ENCODE peak calls at places on chromosomes 2 and 18, in six cellular contexts. One of them, this sample, is unnamed.

GRCh38 chr2:64646007-64646880 is 7.5 kb downstream of the SERTAD2 start:
- DNase-seq in H1: no peak
- DNase-seq in HepG2: peak
- DNase-seq in GM12878: peak
- DNase-seq in K562: no peak
- DNase-seq in GM12891: no peak
- DNase-seq in this sample: no peak

GRCh38 chr18:13191779-13192178 is 26.8 kb upstream of the LDLRAD4 start:
- DNase-seq in H1: no peak
- DNase-seq in GM12891: no peak
- DNase-seq in HepG2: peak
- DNase-seq in GM12878: no peak
- DNase-seq in K562: no peak
- DNase-seq in this sample: no peak

GRCh38 chr2:39704540-39704939 is 38.8 kb downstream of the TMEM178A start:
- DNase-seq in HepG2: peak
- DNase-seq in K562: no peak
- DNase-seq in GM12891: no peak
- DNase-seq in GM12878: no peak
- DNase-seq in H1: no peak
- DNase-seq in this sample: no peak

GRCh38 chr2:20373241-20373640 is 22.6 kb upstream of the PUM2 start:
- DNase-seq in HepG2: no peak
- DNase-seq in GM12891: no peak
- DNase-seq in GM12878: no peak
- DNase-seq in H1: no peak
- DNase-seq in K562: no peak
- DNase-seq in this sample: no peak

GRCh38 chr18:74840492-74841167 is 243.0 kb downstream of the ZNF407 start:
- DNase-seq in HepG2: peak
- DNase-seq in H1: no peak
- DNase-seq in GM12891: no peak
- DNase-seq in K562: no peak
- DNase-seq in GM12878: no peak
- DNase-seq in this sample: no peak

GRCh38 chr2:234768608-234769196 is 183.1 kb upstream of the SH3BP4 start:
- DNase-seq in H1: no peak
- DNase-seq in GM12891: no peak
- DNase-seq in GM12878: no peak
- DNase-seq in K562: no peak
- DNase-seq in HepG2: no peak
- DNase-seq in this sample: no peak

GRCh38 chr18:49664086-49664890 is 102.4 kb downstream of the LIPG start:
- DNase-seq in GM12878: no peak
- DNase-seq in K562: peak
- DNase-seq in HepG2: no peak
- DNase-seq in GM12891: no peak
- DNase-seq in H1: no peak
- DNase-seq in this sample: no peak

GRCh38 chr2:170310876-170311502 is 133.0 kb downstream of the MYO3B start:
- DNase-seq in GM12891: no peak
- DNase-seq in GM12878: peak
- DNase-seq in H1: no peak
- DNase-seq in K562: no peak
- DNase-seq in HepG2: no peak
- DNase-seq in this sample: no peak

GRCh38 chr2:174779361-174779928 is 15.2 kb upstream of the CHRNA1 start:
- DNase-seq in K562: no peak
- DNase-seq in GM12878: no peak
- DNase-seq in HepG2: no peak
- DNase-seq in H1: no peak
- DNase-seq in GM12891: no peak
- DNase-seq in this sample: no peak

GRCh38 chr18:13405305-13406038 is 186.9 kb downstream of the LDLRAD4 start:
- DNase-seq in GM12891: no peak
- DNase-seq in GM12878: no peak
- DNase-seq in K562: no peak
- DNase-seq in H1: no peak
- DNase-seq in HepG2: no peak
- DNase-seq in this sample: no peak

GRCh38 chr18:54926593-54927297 is 32.5 kb downstream of the CCDC68 start:
- DNase-seq in K562: no peak
- DNase-seq in GM12878: no peak
- DNase-seq in HepG2: no peak
- DNase-seq in H1: no peak
- DNase-seq in GM12891: no peak
- DNase-seq in this sample: no peak

GRCh38 chr18:36535202-36535935 is 237.9 kb downstream of the FHOD3 start:
- DNase-seq in H1: no peak
- DNase-seq in HepG2: no peak
- DNase-seq in GM12891: no peak
- DNase-seq in GM12878: no peak
- DNase-seq in K562: no peak
- DNase-seq in this sample: no peak

GRCh38 chr2:127104166-127104660 is 2.7 kb downstream of the BIN1 start:
- DNase-seq in GM12878: no peak
- DNase-seq in H1: no peak
- DNase-seq in K562: no peak
- DNase-seq in GM12891: no peak
- DNase-seq in HepG2: no peak
- DNase-seq in this sample: no peak

GRCh38 chr2:80086831-80087230 is 217.7 kb downstream of the LRRTM1 start:
- DNase-seq in GM12891: no peak
- DNase-seq in H1: no peak
- DNase-seq in GM12878: no peak
- DNase-seq in K562: peak
- DNase-seq in HepG2: no peak
- DNase-seq in this sample: no peak

GRCh38 chr18:57998461-57998860 is 45.6 kb upstream of the NEDD4L start:
- DNase-seq in GM12891: no peak
- DNase-seq in HepG2: peak
- DNase-seq in H1: no peak
- DNase-seq in GM12878: no peak
- DNase-seq in K562: no peak
- DNase-seq in this sample: no peak

GRCh38 chr18:44625367-44625766 is 55.3 kb upstream of the SETBP1 start:
- DNase-seq in K562: no peak
- DNase-seq in H1: no peak
- DNase-seq in HepG2: no peak
- DNase-seq in GM12891: no peak
- DNase-seq in GM12878: no peak
- DNase-seq in this sample: no peak

GRCh38 chr2:163604941-163605555 is 130.8 kb downstream of the FIGN start:
- DNase-seq in K562: no peak
- DNase-seq in GM12878: no peak
- DNase-seq in H1: no peak
- DNase-seq in HepG2: no peak
- DNase-seq in GM12891: no peak
- DNase-seq in this sample: no peak

GRCh38 chr2:10654069-10654468 is 35.7 kb downstream of the NOL10 start:
- DNase-seq in GM12878: no peak
- DNase-seq in HepG2: no peak
- DNase-seq in K562: no peak
- DNase-seq in H1: no peak
- DNase-seq in GM12891: no peak
- DNase-seq in this sample: no peak

GRCh38 chr18:446941-447560 is 53.5 kb downstream of the COLEC12 start:
- DNase-seq in K562: no peak
- DNase-seq in HepG2: no peak
- DNase-seq in GM12891: no peak
- DNase-seq in GM12878: no peak
- DNase-seq in H1: no peak
- DNase-seq in this sample: no peak

GRCh38 chr2:102049756-102050443 is 58.1 kb downstream of the IL1R2 start:
- DNase-seq in GM12878: no peak
- DNase-seq in HepG2: no peak
- DNase-seq in GM12891: no peak
- DNase-seq in K562: no peak
- DNase-seq in H1: no peak
- DNase-seq in this sample: no peak

GRCh38 chr2:156110890-156111289 is 221.6 kb downstream of the NR4A2 start:
- DNase-seq in GM12891: peak
- DNase-seq in K562: peak
- DNase-seq in GM12878: no peak
- DNase-seq in HepG2: peak
- DNase-seq in H1: no peak
- DNase-seq in this sample: no peak

GRCh38 chr2:149020432-149020851 is 18.1 kb upstream of the LYPD6B start:
- DNase-seq in HepG2: peak
- DNase-seq in GM12891: no peak
- DNase-seq in GM12878: peak
- DNase-seq in K562: no peak
- DNase-seq in H1: no peak
- DNase-seq in this sample: no peak

GRCh38 chr2:30306522-30306921 is 75.2 kb downstream of the LBH start:
- DNase-seq in K562: no peak
- DNase-seq in H1: no peak
- DNase-seq in GM12891: no peak
- DNase-seq in GM12878: no peak
- DNase-seq in HepG2: no peak
- DNase-seq in this sample: no peak

GRCh38 chr2:176997074-176997791 is 215.4 kb upstream of the HNRNPA3 start:
- DNase-seq in GM12878: peak
- DNase-seq in K562: no peak
- DNase-seq in HepG2: peak
- DNase-seq in GM12891: no peak
- DNase-seq in H1: no peak
- DNase-seq in this sample: no peak

GRCh38 chr2:178522950-178523595 is 42.8 kb downstream of the PLEKHA3 start:
- DNase-seq in K562: peak
- DNase-seq in GM12891: peak
- DNase-seq in GM12878: peak
- DNase-seq in H1: peak
- DNase-seq in HepG2: peak
- DNase-seq in this sample: peak

GRCh38 chr2:10278763-10279471 is 23.8 kb upstream of the HPCAL1 start:
- DNase-seq in HepG2: no peak
- DNase-seq in H1: no peak
- DNase-seq in K562: peak
- DNase-seq in GM12878: no peak
- DNase-seq in GM12891: no peak
- DNase-seq in this sample: no peak

GRCh38 chr18:5747678-5748077 is 147.6 kb downstream of the TMEM200C start:
- DNase-seq in K562: no peak
- DNase-seq in H1: no peak
- DNase-seq in GM12891: no peak
- DNase-seq in HepG2: peak
- DNase-seq in GM12878: no peak
- DNase-seq in this sample: no peak

GRCh38 chr2:21267232-21267835 is 143.6 kb downstream of the TDRD15 start:
- DNase-seq in GM12891: no peak
- DNase-seq in K562: no peak
- DNase-seq in HepG2: no peak
- DNase-seq in H1: no peak
- DNase-seq in GM12878: no peak
- DNase-seq in this sample: no peak

GRCh38 chr2:239261796-239262475 is 138.9 kb downstream of the HDAC4 start:
- DNase-seq in GM12878: no peak
- DNase-seq in GM12891: no peak
- DNase-seq in K562: no peak
- DNase-seq in H1: no peak
- DNase-seq in HepG2: no peak
- DNase-seq in this sample: no peak

DNA sequence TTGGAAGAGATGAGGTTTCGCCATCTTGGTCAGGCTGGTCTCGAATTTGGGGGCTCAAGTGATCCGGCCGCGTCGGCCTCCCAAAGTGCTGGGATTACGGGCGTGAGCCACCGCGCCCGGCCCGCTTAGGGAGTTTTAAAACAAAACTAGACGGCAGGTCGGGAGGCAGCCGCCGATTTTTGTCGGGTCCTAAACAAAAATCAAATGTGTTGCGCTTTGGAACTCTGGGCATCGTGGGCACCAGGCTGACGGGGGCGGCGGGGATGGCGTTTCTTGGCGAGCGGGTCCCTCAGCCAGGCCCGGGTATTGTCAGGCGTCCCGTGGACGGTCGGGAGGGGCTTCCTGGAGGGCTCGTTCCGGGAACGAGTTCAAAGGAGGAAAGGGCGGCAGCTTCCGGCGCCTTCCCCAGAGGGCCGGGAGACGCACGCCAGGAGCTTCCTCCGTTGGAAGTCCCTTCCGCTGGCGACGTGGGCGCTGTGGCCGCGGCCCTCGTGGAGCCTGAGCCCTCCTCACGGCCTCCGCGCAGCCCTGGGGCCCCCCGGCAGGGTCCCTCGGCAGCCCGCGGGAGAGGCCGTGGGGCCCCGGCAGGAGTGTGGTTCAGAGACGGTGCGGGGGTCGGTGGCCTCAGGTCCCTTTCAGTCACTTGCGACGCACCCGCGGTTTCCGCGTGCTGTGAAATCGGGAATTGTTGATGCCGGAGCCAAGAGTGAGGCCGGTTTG is 59.2 kb downstream of the EMILIN2 start:
- DNase-seq in GM12878: no peak
- DNase-seq in H1: no peak
- DNase-seq in K562: no peak
- DNase-seq in GM12891: peak
- DNase-seq in HepG2: peak
- DNase-seq in this sample: peak
- TF ChIP-seq POLR2A in GM12878: peak
- TF ChIP-seq POLR2A in H1: no peak
- TF ChIP-seq POLR2A in K562: no peak
- TF ChIP-seq POLR2A in GM12891: peak
- TF ChIP-seq POLR2A in HepG2: peak
- TF ChIP-seq POLR2A in this sample: peak

GRCh38 chr2:241892299-241893137 is 23.0 kb downstream of the RTP5 start:
- DNase-seq in H1: no peak
- DNase-seq in K562: peak
- DNase-seq in HepG2: no peak
- DNase-seq in GM12891: no peak
- DNase-seq in GM12878: no peak
- DNase-seq in this sample: no peak
- TF ChIP-seq TAF1 in H1: no peak
- TF ChIP-seq TAF1 in K562: no peak
- TF ChIP-seq TAF1 in HepG2: no peak
- TF ChIP-seq TAF1 in GM12891: no peak
- TF ChIP-seq TAF1 in GM12878: no peak
- TF ChIP-seq TAF1 in this sample: no peak

DNA sequence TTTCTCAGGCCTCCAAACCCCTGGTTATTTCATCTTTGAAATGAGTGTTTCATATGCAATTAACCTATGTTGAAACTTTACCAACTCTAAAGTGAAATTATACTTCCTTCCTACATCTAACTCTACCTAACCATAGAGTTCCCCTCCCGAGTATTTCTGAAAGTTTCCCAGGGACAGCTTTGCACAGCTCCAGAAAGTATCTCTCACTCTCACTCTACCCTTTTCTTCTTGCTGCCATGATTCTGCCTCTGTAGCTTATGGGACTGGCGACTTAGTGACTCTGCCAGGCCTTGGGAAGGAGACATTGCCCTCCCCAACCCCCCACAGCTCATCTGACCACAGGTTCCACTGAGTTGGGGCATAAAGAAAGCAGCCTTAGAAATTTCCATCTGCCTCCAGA is 107.9 kb downstream of the B3GNT2 start:
- DNase-seq in GM12891: no peak
- DNase-seq in K562: no peak
- DNase-seq in H1: no peak
- DNase-seq in HepG2: no peak
- DNase-seq in GM12878: peak
- DNase-seq in this sample: no peak
- TF ChIP-seq POLR2AphosphoS5 in GM12891: no peak
- TF ChIP-seq POLR2AphosphoS5 in K562: no peak
- TF ChIP-seq POLR2AphosphoS5 in H1: no peak
- TF ChIP-seq POLR2AphosphoS5 in HepG2: no peak
- TF ChIP-seq POLR2AphosphoS5 in GM12878: peak
- TF ChIP-seq POLR2AphosphoS5 in this sample: no peak

GRCh38 chr2:191846787-191847620 is at the start of gene CAVIN2:
- DNase-seq in GM12878: peak
- DNase-seq in GM12891: no peak
- DNase-seq in H1: no peak
- DNase-seq in HepG2: peak
- DNase-seq in K562: peak
- DNase-seq in this sample: no peak
- TF ChIP-seq POLR2A in GM12878: no peak
- TF ChIP-seq POLR2A in GM12891: no peak
- TF ChIP-seq POLR2A in H1: no peak
- TF ChIP-seq POLR2A in HepG2: peak
- TF ChIP-seq POLR2A in K562: peak
- TF ChIP-seq POLR2A in this sample: no peak